ENCODE peak calls at places on chromosome 22, in four cellular contexts. F is A549, M is HepG2, H is K562. R is an unnamed sample.

GRCh38 chr22:45460288-45461109 is 42.2 kb upstream of the FBLN1 start:
- DNase-seq in H (no peak), M (no peak), F (no peak), R (no peak)

GRCh38 chr22:46931414-46931813 is 169.0 kb downstream of the TBC1D22A start:
- DNase-seq in F (no peak), M (no peak), H (peak; percentile 9), R (no peak)

GRCh38 chr22:40482391-40482790 is 112.0 kb downstream of the SGSM3 start:
- DNase-seq in F (no peak), M (no peak), H (no peak), R (no peak)

GRCh38 chr22:33539902-33540751 is 380.1 kb downstream of the LARGE1 start:
- DNase-seq in F (peak; percentile 58), M (peak; percentile 100), H (no peak), R (no peak)

GRCh38 chr22:41469218-41469851 is 418 bp downstream of the ACO2 start:
- DNase-seq in M (no peak), H (peak; percentile 71), F (no peak), R (no peak)

GRCh38 chr22:48796295-48797015 is 1031.2 kb downstream of the BRD1 start:
- DNase-seq in F (no peak), H (no peak), M (no peak), R (no peak)

GRCh38 chr22:43879901-43880742 is 11.7 kb downstream of the PNPLA5 start:
- DNase-seq in H (no peak), M (no peak), F (no peak), R (no peak)

GRCh38 chr22:46754110-46754799 is 8.2 kb upstream of the TBC1D22A start:
- DNase-seq in F (peak; percentile 90), H (peak; percentile 83), M (peak; percentile 92), R (no peak)

GRCh38 chr22:49216579-49216978 is 611.1 kb downstream of the BRD1 start:
- DNase-seq in H (no peak), M (no peak), F (no peak), R (no peak)

GRCh38 chr22:29128891-29129643 is 56.2 kb downstream of the KREMEN1 start:
- DNase-seq in F (no peak), M (no peak), H (peak; percentile 25), R (no peak)

GRCh38 chr22:21447694-21448402 is 19.3 kb upstream of the TMEM191C start:
- DNase-seq in F (no peak), M (no peak), H (peak; percentile 76), R (no peak)

GRCh38 chr22:23061471-23062280 is 8.6 kb upstream of the GNAZ start:
- DNase-seq in M (no peak), H (no peak), F (no peak), R (no peak)

GRCh38 chr22:41557401-41558240 is 3.2 kb upstream of the CSDC2 start:
- DNase-seq in M (peak; percentile 70), H (peak; percentile 22), F (no peak), R (no peak)

DNA sequence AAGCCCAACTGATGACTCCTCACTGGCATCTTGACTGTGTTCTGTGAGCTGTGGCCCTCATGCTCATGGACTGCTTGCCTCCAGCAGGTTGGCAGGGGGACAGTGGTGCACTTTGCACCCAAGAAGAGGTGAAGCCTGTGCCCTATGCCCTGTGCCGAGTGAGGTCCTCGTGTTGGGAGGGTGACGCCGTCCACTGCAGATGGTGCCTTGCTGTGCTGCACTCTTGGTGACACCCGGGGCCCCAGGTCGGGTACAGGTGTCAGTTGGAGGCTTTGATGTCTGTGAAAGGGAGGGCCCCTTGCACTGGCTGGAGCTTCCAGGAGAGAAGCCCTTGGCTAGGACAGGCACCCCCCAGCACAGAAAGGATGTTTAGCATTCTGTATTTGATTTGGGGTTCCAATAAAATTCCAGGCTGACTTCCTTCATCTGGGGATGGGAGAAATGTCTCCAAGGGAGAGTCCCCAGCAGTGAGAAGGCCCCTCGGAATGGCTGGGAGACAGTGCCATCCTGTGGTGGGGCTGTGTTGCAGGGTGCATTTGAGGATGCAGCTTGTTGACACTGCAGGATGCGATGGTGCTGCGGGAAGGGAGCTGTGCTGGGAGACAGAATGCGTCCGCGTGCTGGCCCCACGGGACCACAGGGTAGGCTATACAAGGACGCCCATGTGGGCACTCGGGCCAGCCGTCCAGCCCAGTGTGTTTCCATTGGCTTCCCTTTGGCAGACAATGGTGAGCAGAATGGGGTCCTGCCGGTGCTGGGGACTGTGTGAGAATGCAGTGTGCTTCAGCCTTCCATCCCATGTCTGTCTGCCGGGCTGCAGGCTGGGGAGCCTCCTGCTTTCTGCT is 2.5 kb upstream of the ZDHHC8 start:
- DNase-seq in F (no peak), H (peak; percentile 92), M (peak; percentile 49), R (no peak)
- TF ChIP-seq POLR2AphosphoS2 in F (peak; percentile 79), H (peak; percentile 95), M (no peak), R (no peak)

GRCh38 chr22:30829901-30830550 is 135.4 kb downstream of the OSBP2 start:
- DNase-seq in M (no peak), F (peak; percentile 85), H (no peak), R (no peak)

GRCh38 chr22:30828187-30829155 is 133.8 kb downstream of the OSBP2 start:
- DNase-seq in H (no peak), M (no peak), F (no peak), R (no peak)

GRCh38 chr22:30833328-30833727 is 135.2 kb downstream of the MORC2 start:
- DNase-seq in F (no peak), H (no peak), M (no peak), R (no peak)

GRCh38 chr22:30832407-30832987 is 136.1 kb downstream of the MORC2 start:
- DNase-seq in F (no peak), H (no peak), M (no peak), R (no peak)

GRCh38 chr22:30830907-30831306 is 136.2 kb downstream of the OSBP2 start:
- DNase-seq in F (peak; percentile 70), M (no peak), H (no peak), R (no peak)
- TF ChIP-seq POLR2AphosphoS2 in F (no peak), M (no peak), H (no peak), R (no peak)

GRCh38 chr22:30265131-30265720 is 1.4 kb downstream of the OSM start:
- DNase-seq in F (no peak), H (no peak), M (no peak), R (no peak)

GRCh38 chr22:30262112-30262511 is 4.5 kb downstream of the OSM start:
- DNase-seq in F (no peak), M (no peak), H (no peak), R (no peak)

GRCh38 chr22:30263883-30264282 is 2.8 kb downstream of the OSM start:
- DNase-seq in H (no peak), F (no peak), M (no peak), R (no peak)

GRCh38 chr22:30261134-30261533 is 5.5 kb downstream of the OSM start:
- DNase-seq in H (no peak), M (peak; percentile 41), F (no peak), R (no peak)

DNA sequence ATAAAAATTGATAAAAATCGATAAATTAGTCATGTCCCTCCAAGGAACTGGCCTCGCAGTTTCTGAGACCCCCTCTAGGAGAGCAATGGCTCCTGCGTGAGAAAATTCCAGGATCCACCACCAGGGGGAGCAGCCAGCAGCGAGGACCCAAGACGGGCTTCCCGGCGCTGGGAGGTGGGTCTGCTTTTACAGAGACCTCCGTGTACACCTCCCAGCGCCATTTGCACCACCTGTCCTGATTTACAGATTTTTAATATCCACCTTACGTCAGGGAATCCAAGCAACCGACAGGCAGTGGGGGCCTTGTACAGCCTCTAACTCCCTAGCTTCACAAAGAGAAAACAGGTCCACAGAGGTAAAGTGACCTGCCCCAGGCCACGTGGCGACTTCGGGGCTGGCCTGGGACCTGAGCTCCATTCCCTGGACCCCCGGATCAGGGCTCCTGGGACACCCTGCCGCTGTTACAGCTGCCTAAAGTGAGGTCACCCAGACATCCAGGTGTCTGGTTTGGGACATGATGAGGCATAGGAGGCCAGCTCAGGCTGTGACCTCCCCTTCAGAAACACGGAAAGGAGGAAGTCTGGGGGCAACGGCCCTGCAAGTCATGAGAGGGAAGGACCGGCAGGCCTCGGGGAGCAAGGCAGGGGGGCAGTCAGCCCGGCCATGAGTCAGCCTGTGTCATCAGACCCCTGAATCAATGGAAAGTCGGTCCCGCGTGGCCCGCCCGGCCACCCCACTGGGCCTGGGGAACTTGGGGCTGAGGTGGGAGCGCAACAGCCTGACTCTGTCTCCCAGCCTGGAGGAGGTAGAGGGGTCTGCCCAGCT is 3.5 kb downstream of the OSM start:
- DNase-seq in M (peak; percentile 64), F (no peak), H (peak; percentile 78), R (no peak)
- TF ChIP-seq POLR2AphosphoS2 in M (no peak), F (no peak), H (no peak), R (no peak)

GRCh38 chr22:39148024-39148726 is 4.3 kb downstream of the CBX7 start:
- DNase-seq in M (no peak), H (no peak), F (no peak), R (no peak)
- TF ChIP-seq POLR2AphosphoS2 in M (no peak), H (no peak), F (no peak), R (no peak)

GRCh38 chr22:35448552-35448922 is 48.6 kb downstream of the MCM5 start:
- DNase-seq in M (no peak), F (no peak), H (no peak), R (no peak)

GRCh38 chr22:35445933-35446332 is 46.0 kb downstream of the MCM5 start:
- DNase-seq in M (no peak), H (no peak), F (no peak), R (no peak)

GRCh38 chr22:35444685-35445399 is 44.9 kb downstream of the MCM5 start:
- DNase-seq in H (no peak), M (no peak), F (no peak), R (no peak)

GRCh38 chr22:35443790-35444684 is 44.1 kb downstream of the MCM5 start:
- DNase-seq in M (no peak), H (no peak), F (no peak), R (no peak)

GRCh38 chr22:35446365-35446764 is 46.4 kb downstream of the MCM5 start:
- DNase-seq in M (no peak), F (peak; percentile 25), H (no peak), R (no peak)
- TF ChIP-seq POLR2AphosphoS2 in M (no peak), F (no peak), H (no peak), R (no peak)

GRCh38 chr22:31899661-31900060 is 44.7 kb upstream of the YWHAH start:
- DNase-seq in M (no peak), F (no peak), H (no peak), R (no peak)
- TF ChIP-seq POLR2AphosphoS2 in M (no peak), F (no peak), H (no peak), R (no peak)

GRCh38 chr22:27857441-27857840 is 55.9 kb upstream of the MN1 start:
- DNase-seq in M (no peak), H (no peak), F (no peak), R (no peak)
- TF ChIP-seq POLR2AphosphoS2 in M (no peak), H (no peak), F (no peak), R (no peak)

GRCh38 chr22:24107668-24108067 is 73.6 kb upstream of the SUSD2 start:
- DNase-seq in F (no peak), H (no peak), M (no peak), R (no peak)
- TF ChIP-seq POLR2AphosphoS2 in F (no peak), H (no peak), M (no peak), R (no peak)

GRCh38 chr22:38228873-38229740 is 27.3 kb downstream of the MAFF start:
- DNase-seq in M (peak; percentile 54), H (no peak), F (peak; percentile 42), R (no peak)
- TF ChIP-seq POLR2AphosphoS2 in M (no peak), H (no peak), F (no peak), R (no peak)

GRCh38 chr22:17476838-17477237 is 86.5 kb upstream of the SLC25A18 start:
- DNase-seq in M (no peak), H (no peak), F (no peak), R (no peak)
- TF ChIP-seq POLR2AphosphoS2 in M (no peak), H (no peak), F (no peak), R (no peak)